ENCODE peak calls at places on chromosome 9, in five cellular contexts. One of them, this sample, is unnamed.
A peak's percentile ranks its signal among the peaks of the same experiment; 100 is the strongest.

GRCh38 chr9:19049872-19050636 is 827 bp downstream of the RRAGA start:
- DNase-seq in mammary epithelial cell: peak; percentile 36
- DNase-seq in BJ: no peak
- DNase-seq in fibroblast of mammary gland: peak; percentile 40
- DNase-seq in bronchial epithelial cell: peak; percentile 20
- DNase-seq in this sample: no peak

GRCh38 chr9:112648624-112649023 is 69.3 kb downstream of the INIP start:
- DNase-seq in mammary epithelial cell: no peak
- DNase-seq in BJ: no peak
- DNase-seq in fibroblast of mammary gland: no peak
- DNase-seq in bronchial epithelial cell: no peak
- DNase-seq in this sample: no peak

GRCh38 chr9:95508242-95508967 is 8.4 kb downstream of the PTCH1 start:
- DNase-seq in mammary epithelial cell: peak; percentile 26
- DNase-seq in BJ: no peak
- DNase-seq in fibroblast of mammary gland: no peak
- DNase-seq in bronchial epithelial cell: no peak
- DNase-seq in this sample: peak; percentile 40

GRCh38 chr9:120184266-120184665 is 395.7 kb downstream of the CDK5RAP2 start:
- DNase-seq in mammary epithelial cell: no peak
- DNase-seq in BJ: no peak
- DNase-seq in fibroblast of mammary gland: no peak
- DNase-seq in bronchial epithelial cell: no peak
- DNase-seq in this sample: no peak

GRCh38 chr9:87479801-87480201 is 17.9 kb upstream of the DAPK1 start:
- DNase-seq in mammary epithelial cell: peak; percentile 7
- DNase-seq in BJ: no peak
- DNase-seq in fibroblast of mammary gland: peak; percentile 8
- DNase-seq in bronchial epithelial cell: no peak
- DNase-seq in this sample: no peak

GRCh38 chr9:121598167-121599000 is 53.0 kb upstream of the DAB2IP start:
- DNase-seq in mammary epithelial cell: no peak
- DNase-seq in BJ: peak; percentile 65
- DNase-seq in fibroblast of mammary gland: peak; percentile 50
- DNase-seq in bronchial epithelial cell: peak; percentile 78
- DNase-seq in this sample: peak; percentile 76

GRCh38 chr9:117746263-117746662 is 42.1 kb downstream of the TLR4 start:
- DNase-seq in mammary epithelial cell: no peak
- DNase-seq in BJ: no peak
- DNase-seq in fibroblast of mammary gland: no peak
- DNase-seq in bronchial epithelial cell: no peak
- DNase-seq in this sample: no peak

GRCh38 chr9:108704156-108704852 is 151.5 kb downstream of the ACTL7B start:
- DNase-seq in mammary epithelial cell: no peak
- DNase-seq in BJ: no peak
- DNase-seq in fibroblast of mammary gland: peak; percentile 46
- DNase-seq in bronchial epithelial cell: peak; percentile 61
- DNase-seq in this sample: no peak

GRCh38 chr9:37693265-37693664 is 42.5 kb downstream of the FRMPD1 start:
- DNase-seq in mammary epithelial cell: peak; percentile 9
- DNase-seq in BJ: no peak
- DNase-seq in fibroblast of mammary gland: peak; percentile 43
- DNase-seq in bronchial epithelial cell: no peak
- DNase-seq in this sample: no peak

GRCh38 chr9:22170162-22170932 is 161.2 kb upstream of the CDKN2B start:
- DNase-seq in mammary epithelial cell: peak; percentile 68
- DNase-seq in BJ: peak; percentile 69
- DNase-seq in fibroblast of mammary gland: peak; percentile 93
- DNase-seq in bronchial epithelial cell: peak; percentile 82
- DNase-seq in this sample: no peak

GRCh38 chr9:134699343-134699740 is 57.7 kb downstream of the COL5A1 start:
- DNase-seq in mammary epithelial cell: no peak
- DNase-seq in BJ: no peak
- DNase-seq in fibroblast of mammary gland: no peak
- DNase-seq in bronchial epithelial cell: no peak
- DNase-seq in this sample: no peak

GRCh38 chr9:124285903-124286291 is 28.1 kb downstream of the NEK6 start:
- DNase-seq in mammary epithelial cell: no peak
- DNase-seq in BJ: peak; percentile 93
- DNase-seq in fibroblast of mammary gland: peak; percentile 94
- DNase-seq in bronchial epithelial cell: no peak
- DNase-seq in this sample: no peak

GRCh38 chr9:136204838-136205706 is at the start of gene LHX3:
- DNase-seq in mammary epithelial cell: no peak
- DNase-seq in BJ: no peak
- DNase-seq in fibroblast of mammary gland: no peak
- DNase-seq in bronchial epithelial cell: no peak
- DNase-seq in this sample: no peak

GRCh38 chr9:87714819-87715218 is 11.1 kb upstream of the CTSL start:
- DNase-seq in mammary epithelial cell: peak; percentile 63
- DNase-seq in BJ: peak; percentile 51
- DNase-seq in fibroblast of mammary gland: peak; percentile 96
- DNase-seq in bronchial epithelial cell: peak; percentile 68
- DNase-seq in this sample: no peak

GRCh38 chr9:124894741-124895170 is 32.8 kb downstream of the ARPC5L start:
- DNase-seq in mammary epithelial cell: peak; percentile 24
- DNase-seq in BJ: no peak
- DNase-seq in fibroblast of mammary gland: peak; percentile 64
- DNase-seq in bronchial epithelial cell: peak; percentile 51
- DNase-seq in this sample: peak; percentile 39

GRCh38 chr9:19379697-19380046 is 364 bp downstream of the RPS6 start:
- DNase-seq in mammary epithelial cell: no peak
- DNase-seq in BJ: no peak
- DNase-seq in fibroblast of mammary gland: peak; percentile 19
- DNase-seq in bronchial epithelial cell: no peak
- DNase-seq in this sample: no peak

GRCh38 chr9:69253057-69253456 is 72.0 kb upstream of the ENTREP1 start:
- DNase-seq in mammary epithelial cell: peak; percentile 72
- DNase-seq in BJ: peak; percentile 9
- DNase-seq in fibroblast of mammary gland: no peak
- DNase-seq in bronchial epithelial cell: peak; percentile 97
- DNase-seq in this sample: no peak

GRCh38 chr9:31588010-31588409 is 796.4 kb upstream of the ACO1 start:
- DNase-seq in mammary epithelial cell: no peak
- DNase-seq in BJ: no peak
- DNase-seq in fibroblast of mammary gland: no peak
- DNase-seq in bronchial epithelial cell: no peak
- DNase-seq in this sample: peak; percentile 11

GRCh38 chr9:35675732-35676392 is 2.1 kb downstream of the CA9 start:
- DNase-seq in mammary epithelial cell: no peak
- DNase-seq in BJ: no peak
- DNase-seq in fibroblast of mammary gland: no peak
- DNase-seq in bronchial epithelial cell: no peak
- DNase-seq in this sample: peak; percentile 91

GRCh38 chr9:26077860-26078259 is 399.6 kb upstream of the TUSC1 start:
- DNase-seq in mammary epithelial cell: no peak
- DNase-seq in BJ: no peak
- DNase-seq in fibroblast of mammary gland: no peak
- DNase-seq in bronchial epithelial cell: no peak
- DNase-seq in this sample: peak; percentile 22

GRCh38 chr9:127522727-127523126 is 71.4 kb downstream of the LRSAM1 start:
- DNase-seq in mammary epithelial cell: peak; percentile 79
- DNase-seq in BJ: no peak
- DNase-seq in fibroblast of mammary gland: peak; percentile 37
- DNase-seq in bronchial epithelial cell: peak; percentile 73
- DNase-seq in this sample: no peak

GRCh38 chr9:127524373-127524772 is 73.1 kb downstream of the LRSAM1 start:
- DNase-seq in mammary epithelial cell: no peak
- DNase-seq in BJ: no peak
- DNase-seq in fibroblast of mammary gland: no peak
- DNase-seq in bronchial epithelial cell: no peak
- DNase-seq in this sample: no peak

GRCh38 chr9:127521919-127522304 is 70.6 kb downstream of the LRSAM1 start:
- DNase-seq in mammary epithelial cell: peak; percentile 63
- DNase-seq in BJ: no peak
- DNase-seq in fibroblast of mammary gland: no peak
- DNase-seq in bronchial epithelial cell: no peak
- DNase-seq in this sample: no peak

GRCh38 chr9:127520941-127521918 is 69.9 kb downstream of the LRSAM1 start:
- DNase-seq in mammary epithelial cell: no peak
- DNase-seq in BJ: no peak
- DNase-seq in fibroblast of mammary gland: peak; percentile 87
- DNase-seq in bronchial epithelial cell: no peak
- DNase-seq in this sample: no peak

DNA sequence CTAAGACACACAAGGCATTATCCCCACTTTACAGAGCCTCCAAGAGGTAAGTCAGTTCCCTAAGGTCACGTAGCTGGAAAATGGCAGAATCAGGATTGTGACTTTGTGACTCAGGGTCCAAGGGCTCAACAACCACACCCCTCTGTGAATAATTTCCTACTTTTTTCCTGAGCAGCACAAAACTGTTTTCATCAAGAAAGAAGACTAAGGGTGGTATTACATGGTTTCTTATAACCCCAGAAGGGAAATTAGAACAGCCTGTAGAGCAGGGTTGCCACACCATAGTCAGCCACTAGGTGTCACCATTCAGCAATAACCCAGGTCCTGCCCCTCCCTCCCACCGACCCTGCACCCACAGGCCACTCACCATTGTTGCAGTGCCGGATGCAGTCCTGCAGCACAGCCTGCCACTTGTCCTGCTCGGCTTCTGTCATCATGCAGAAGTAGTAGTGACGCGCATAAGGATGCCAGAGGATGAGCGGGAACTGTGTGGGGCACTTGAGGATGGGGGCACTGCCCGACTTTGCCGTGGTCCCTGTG is 72.1 kb downstream of the LRSAM1 start:
- DNase-seq in mammary epithelial cell: no peak
- DNase-seq in BJ: no peak
- DNase-seq in fibroblast of mammary gland: peak; percentile 72
- DNase-seq in bronchial epithelial cell: peak; percentile 46
- DNase-seq in this sample: no peak
- TF ChIP-seq CTCF in mammary epithelial cell: peak; percentile 76
- TF ChIP-seq CTCF in BJ: peak; percentile 65
- TF ChIP-seq CTCF in fibroblast of mammary gland: peak; percentile 71
- TF ChIP-seq CTCF in bronchial epithelial cell: peak; percentile 62
- TF ChIP-seq CTCF in this sample: peak; percentile 67

GRCh38 chr9:137556069-137556838 is 4.6 kb downstream of the MRPL41 start:
- DNase-seq in mammary epithelial cell: no peak
- DNase-seq in BJ: no peak
- DNase-seq in fibroblast of mammary gland: peak; percentile 53
- DNase-seq in bronchial epithelial cell: no peak
- DNase-seq in this sample: no peak

GRCh38 chr9:137554349-137554748 is 2.7 kb downstream of the MRPL41 start:
- DNase-seq in mammary epithelial cell: no peak
- DNase-seq in BJ: no peak
- DNase-seq in fibroblast of mammary gland: no peak
- DNase-seq in bronchial epithelial cell: no peak
- DNase-seq in this sample: no peak

GRCh38 chr9:137555179-137555578 is 3.5 kb downstream of the MRPL41 start:
- DNase-seq in mammary epithelial cell: no peak
- DNase-seq in BJ: no peak
- DNase-seq in fibroblast of mammary gland: no peak
- DNase-seq in bronchial epithelial cell: no peak
- DNase-seq in this sample: no peak

GRCh38 chr9:137558127-137558526 is 6.4 kb downstream of the MRPL41 start:
- DNase-seq in mammary epithelial cell: no peak
- DNase-seq in BJ: no peak
- DNase-seq in fibroblast of mammary gland: no peak
- DNase-seq in bronchial epithelial cell: no peak
- DNase-seq in this sample: no peak
- TF ChIP-seq CTCF in mammary epithelial cell: no peak
- TF ChIP-seq CTCF in BJ: no peak
- TF ChIP-seq CTCF in fibroblast of mammary gland: no peak
- TF ChIP-seq CTCF in bronchial epithelial cell: no peak
- TF ChIP-seq CTCF in this sample: no peak

DNA sequence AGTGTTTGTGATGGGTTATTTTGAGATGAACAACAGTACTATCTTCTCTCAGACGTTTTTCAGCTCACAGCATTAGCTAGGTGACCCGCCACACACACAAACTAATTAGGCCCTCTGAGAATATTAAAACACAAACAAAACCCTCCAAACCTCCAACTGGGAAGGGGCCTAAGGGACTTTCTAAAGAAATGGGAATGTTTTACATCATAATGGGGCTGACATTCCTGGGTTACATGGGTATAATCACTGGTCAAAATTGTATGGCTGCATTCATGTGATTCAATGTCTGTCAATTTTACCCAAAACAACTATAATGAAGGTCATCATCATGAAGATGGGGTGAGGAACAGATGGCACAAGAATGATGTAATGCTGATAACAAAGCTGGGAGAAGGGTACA is 59.6 kb downstream of the SPTLC1 start:
- DNase-seq in mammary epithelial cell: no peak
- DNase-seq in BJ: no peak
- DNase-seq in fibroblast of mammary gland: no peak
- DNase-seq in bronchial epithelial cell: no peak
- DNase-seq in this sample: no peak
- TF ChIP-seq CTCF in mammary epithelial cell: no peak
- TF ChIP-seq CTCF in BJ: no peak
- TF ChIP-seq CTCF in fibroblast of mammary gland: no peak
- TF ChIP-seq CTCF in bronchial epithelial cell: no peak
- TF ChIP-seq CTCF in this sample: no peak

GRCh38 chr9:75545292-75545691 is 345.2 kb upstream of the PCSK5 start:
- DNase-seq in mammary epithelial cell: no peak
- DNase-seq in BJ: no peak
- DNase-seq in fibroblast of mammary gland: no peak
- DNase-seq in bronchial epithelial cell: no peak
- DNase-seq in this sample: no peak
- TF ChIP-seq CTCF in mammary epithelial cell: no peak
- TF ChIP-seq CTCF in BJ: no peak
- TF ChIP-seq CTCF in fibroblast of mammary gland: no peak
- TF ChIP-seq CTCF in bronchial epithelial cell: no peak
- TF ChIP-seq CTCF in this sample: no peak

GRCh38 chr9:17772223-17772622 is 193.4 kb downstream of the SH3GL2 start:
- DNase-seq in mammary epithelial cell: no peak
- DNase-seq in BJ: no peak
- DNase-seq in fibroblast of mammary gland: no peak
- DNase-seq in bronchial epithelial cell: no peak
- DNase-seq in this sample: no peak
- TF ChIP-seq CTCF in mammary epithelial cell: no peak
- TF ChIP-seq CTCF in BJ: no peak
- TF ChIP-seq CTCF in fibroblast of mammary gland: no peak
- TF ChIP-seq CTCF in bronchial epithelial cell: no peak
- TF ChIP-seq CTCF in this sample: no peak

DNA sequence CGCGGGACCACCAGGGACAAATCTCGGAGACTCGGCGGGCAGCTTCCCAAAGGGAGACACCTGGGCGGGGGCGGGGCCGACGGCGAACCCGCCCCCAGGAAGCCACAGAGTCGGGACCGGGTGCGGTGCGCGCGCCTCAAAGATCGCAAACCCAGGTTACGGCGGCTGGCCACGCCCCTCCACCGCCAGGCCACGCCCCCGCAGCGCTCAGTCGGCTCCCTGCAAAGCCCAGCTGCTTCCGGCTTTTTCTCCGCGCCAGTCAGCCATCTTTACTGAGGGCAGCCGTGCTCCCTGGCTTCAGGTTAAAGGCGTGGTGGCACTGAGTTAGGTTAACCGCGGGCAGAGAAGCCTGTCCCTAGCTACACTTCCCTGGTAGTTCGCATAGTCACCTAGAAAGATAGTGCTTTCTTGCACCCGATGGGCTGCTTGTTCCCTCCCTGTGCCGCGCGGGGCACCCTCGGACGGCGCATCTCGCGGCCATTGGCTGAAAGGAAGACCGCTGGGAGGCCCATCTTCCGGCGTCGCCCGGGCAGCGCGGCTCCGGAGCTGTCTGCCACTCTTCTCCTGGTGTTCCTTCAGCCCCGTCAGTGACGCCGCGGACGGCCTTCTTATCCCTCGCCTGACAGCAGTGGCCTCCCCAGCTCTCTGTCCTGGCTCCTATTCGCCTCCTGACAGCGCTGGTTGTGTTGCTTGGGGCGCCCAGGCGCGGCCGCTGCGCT is at the start of gene TBC1D2:
- DNase-seq in mammary epithelial cell: peak; percentile 94
- DNase-seq in BJ: peak; percentile 70
- DNase-seq in fibroblast of mammary gland: peak; percentile 90
- DNase-seq in bronchial epithelial cell: peak; percentile 87
- DNase-seq in this sample: peak; percentile 98
- TF ChIP-seq CTCF in mammary epithelial cell: no peak
- TF ChIP-seq CTCF in BJ: peak; percentile 40
- TF ChIP-seq CTCF in fibroblast of mammary gland: peak; percentile 17
- TF ChIP-seq CTCF in bronchial epithelial cell: peak; percentile 9
- TF ChIP-seq CTCF in this sample: no peak